ENCODE peak calls at places on chromosomes 4 and X, in nine cellular contexts. One of them, this sample, is unnamed.
A peak's percentile ranks its signal among the peaks of the same experiment; 100 is the strongest.

GRCh38 chrX:65644621-65645287 is 22.7 kb upstream of the MSN start:
- DNase-seq in stimulated activated CD8-positive, alpha-beta memory T cell treated with anti-CD3 and anti-CD28 coated beads, Interleukin-2, amount 100 ng/mL, for 1 hour: no peak
- DNase-seq in stimulated activated CD4-positive, alpha-beta T cell treated with anti-CD3 and anti-CD28 coated beads, TNF-alpha, amount 100 ng/mL, for 1 hour: no peak
- DNase-seq in caudate nucleus: peak; percentile 33
- DNase-seq in ascending aorta: peak; percentile 95
- DNase-seq in NCI-H2029: peak; percentile 3
- DNase-seq in GM03348: peak; percentile 88
- DNase-seq in AG04450: peak; percentile 33
- DNase-seq in activated CD4-positive, alpha-beta T cell treated with anti-CD3 and anti-CD28 coated beads, Interleukin-2, amount 10 ng/mL, durations not matched to agents 7 days and 5 days: no peak
- DNase-seq in this sample: no peak

GRCh38 chrX:19410259-19410658 is 66.5 kb downstream of the PDHA1 start:
- DNase-seq in stimulated activated CD8-positive, alpha-beta memory T cell treated with anti-CD3 and anti-CD28 coated beads, Interleukin-2, amount 100 ng/mL, for 1 hour: no peak
- DNase-seq in ascending aorta: no peak
- DNase-seq in GM03348: no peak
- DNase-seq in caudate nucleus: no peak
- DNase-seq in stimulated activated CD4-positive, alpha-beta T cell treated with anti-CD3 and anti-CD28 coated beads, TNF-alpha, amount 100 ng/mL, for 1 hour: no peak
- DNase-seq in NCI-H2029: no peak
- DNase-seq in AG04450: no peak
- DNase-seq in activated CD4-positive, alpha-beta T cell treated with anti-CD3 and anti-CD28 coated beads, Interleukin-2, amount 10 ng/mL, durations not matched to agents 7 days and 5 days: no peak
- DNase-seq in this sample: no peak

GRCh38 chr4:143384381-143384994 is 47.8 kb downstream of the GAB1 start:
- DNase-seq in caudate nucleus: no peak
- DNase-seq in stimulated activated CD8-positive, alpha-beta memory T cell treated with anti-CD3 and anti-CD28 coated beads, Interleukin-2, amount 100 ng/mL, for 1 hour: no peak
- DNase-seq in stimulated activated CD4-positive, alpha-beta T cell treated with anti-CD3 and anti-CD28 coated beads, TNF-alpha, amount 100 ng/mL, for 1 hour: no peak
- DNase-seq in GM03348: peak; percentile 48
- DNase-seq in ascending aorta: peak; percentile 84
- DNase-seq in activated CD4-positive, alpha-beta T cell treated with anti-CD3 and anti-CD28 coated beads, Interleukin-2, amount 10 ng/mL, durations not matched to agents 7 days and 5 days: no peak
- DNase-seq in NCI-H2029: no peak
- DNase-seq in AG04450: no peak
- DNase-seq in this sample: no peak

GRCh38 chrX:51894697-51895336 is 1.4 kb downstream of the MAGED1 start:
- DNase-seq in caudate nucleus: no peak
- DNase-seq in activated CD4-positive, alpha-beta T cell treated with anti-CD3 and anti-CD28 coated beads, Interleukin-2, amount 10 ng/mL, durations not matched to agents 7 days and 5 days: no peak
- DNase-seq in ascending aorta: no peak
- DNase-seq in stimulated activated CD4-positive, alpha-beta T cell treated with anti-CD3 and anti-CD28 coated beads, TNF-alpha, amount 100 ng/mL, for 1 hour: no peak
- DNase-seq in stimulated activated CD8-positive, alpha-beta memory T cell treated with anti-CD3 and anti-CD28 coated beads, Interleukin-2, amount 100 ng/mL, for 1 hour: no peak
- DNase-seq in NCI-H2029: no peak
- DNase-seq in GM03348: peak; percentile 40
- DNase-seq in AG04450: no peak
- DNase-seq in this sample: no peak

GRCh38 chr4:38210396-38211114 is 250.4 kb downstream of the PTTG2 start:
- DNase-seq in GM03348: no peak
- DNase-seq in stimulated activated CD4-positive, alpha-beta T cell treated with anti-CD3 and anti-CD28 coated beads, TNF-alpha, amount 100 ng/mL, for 1 hour: no peak
- DNase-seq in caudate nucleus: no peak
- DNase-seq in stimulated activated CD8-positive, alpha-beta memory T cell treated with anti-CD3 and anti-CD28 coated beads, Interleukin-2, amount 100 ng/mL, for 1 hour: no peak
- DNase-seq in activated CD4-positive, alpha-beta T cell treated with anti-CD3 and anti-CD28 coated beads, Interleukin-2, amount 10 ng/mL, durations not matched to agents 7 days and 5 days: no peak
- DNase-seq in AG04450: no peak
- DNase-seq in NCI-H2029: no peak
- DNase-seq in ascending aorta: peak; percentile 72
- DNase-seq in this sample: no peak

GRCh38 chr4:159455675-159456235 is 352.9 kb downstream of the RAPGEF2 start:
- DNase-seq in AG04450: no peak
- DNase-seq in activated CD4-positive, alpha-beta T cell treated with anti-CD3 and anti-CD28 coated beads, Interleukin-2, amount 10 ng/mL, durations not matched to agents 7 days and 5 days: no peak
- DNase-seq in NCI-H2029: peak; percentile 44
- DNase-seq in ascending aorta: no peak
- DNase-seq in caudate nucleus: peak; percentile 3
- DNase-seq in GM03348: peak; percentile 75
- DNase-seq in stimulated activated CD8-positive, alpha-beta memory T cell treated with anti-CD3 and anti-CD28 coated beads, Interleukin-2, amount 100 ng/mL, for 1 hour: no peak
- DNase-seq in stimulated activated CD4-positive, alpha-beta T cell treated with anti-CD3 and anti-CD28 coated beads, TNF-alpha, amount 100 ng/mL, for 1 hour: no peak
- DNase-seq in this sample: no peak

GRCh38 chr4:169270810-169271691 is at the start of gene SH3RF1:
- DNase-seq in stimulated activated CD8-positive, alpha-beta memory T cell treated with anti-CD3 and anti-CD28 coated beads, Interleukin-2, amount 100 ng/mL, for 1 hour: no peak
- DNase-seq in stimulated activated CD4-positive, alpha-beta T cell treated with anti-CD3 and anti-CD28 coated beads, TNF-alpha, amount 100 ng/mL, for 1 hour: no peak
- DNase-seq in NCI-H2029: peak; percentile 38
- DNase-seq in GM03348: peak; percentile 95
- DNase-seq in AG04450: peak; percentile 58
- DNase-seq in activated CD4-positive, alpha-beta T cell treated with anti-CD3 and anti-CD28 coated beads, Interleukin-2, amount 10 ng/mL, durations not matched to agents 7 days and 5 days: peak; percentile 17
- DNase-seq in caudate nucleus: peak; percentile 49
- DNase-seq in ascending aorta: peak; percentile 95
- DNase-seq in this sample: no peak

GRCh38 chr4:95018845-95019244 is 261.1 kb downstream of the BMPR1B start:
- DNase-seq in stimulated activated CD4-positive, alpha-beta T cell treated with anti-CD3 and anti-CD28 coated beads, TNF-alpha, amount 100 ng/mL, for 1 hour: no peak
- DNase-seq in NCI-H2029: no peak
- DNase-seq in activated CD4-positive, alpha-beta T cell treated with anti-CD3 and anti-CD28 coated beads, Interleukin-2, amount 10 ng/mL, durations not matched to agents 7 days and 5 days: no peak
- DNase-seq in stimulated activated CD8-positive, alpha-beta memory T cell treated with anti-CD3 and anti-CD28 coated beads, Interleukin-2, amount 100 ng/mL, for 1 hour: no peak
- DNase-seq in AG04450: no peak
- DNase-seq in ascending aorta: no peak
- DNase-seq in GM03348: no peak
- DNase-seq in caudate nucleus: no peak
- DNase-seq in this sample: no peak

GRCh38 chr4:110310795-110311194 is 112.4 kb upstream of the ELOVL6 start:
- DNase-seq in caudate nucleus: no peak
- DNase-seq in stimulated activated CD4-positive, alpha-beta T cell treated with anti-CD3 and anti-CD28 coated beads, TNF-alpha, amount 100 ng/mL, for 1 hour: no peak
- DNase-seq in AG04450: no peak
- DNase-seq in stimulated activated CD8-positive, alpha-beta memory T cell treated with anti-CD3 and anti-CD28 coated beads, Interleukin-2, amount 100 ng/mL, for 1 hour: no peak
- DNase-seq in GM03348: no peak
- DNase-seq in activated CD4-positive, alpha-beta T cell treated with anti-CD3 and anti-CD28 coated beads, Interleukin-2, amount 10 ng/mL, durations not matched to agents 7 days and 5 days: no peak
- DNase-seq in NCI-H2029: no peak
- DNase-seq in ascending aorta: no peak
- DNase-seq in this sample: no peak

This sample was measured in glomerular endothelial cell.